ENCODE peak calls at places on chromosomes 5 and 9, in eight cellular contexts. Y is activated T-cell treated with anti-CD3 and anti-CD28 coated beads, Interleukin-2, amount 50 U/mL, for 48 hours; E is MCF 10A; D is NCI-H1092; X is right lobe of liver; T is fibroblast of lung; L is ureter; I is GM23338. Z is an unnamed sample.

GRCh38 chr5:79619849-79620248 is 7.6 kb downstream of the TENT2 start:
- DNase-seq in Y (no peak), E (no peak), D (no peak), X (no peak), T (no peak), L (no peak), I (no peak), Z (no peak)

GRCh38 chr9:112664541-112664940 is 53.4 kb downstream of the INIP start:
- DNase-seq in Y (no peak), E (no peak), D (no peak), X (no peak), T (no peak), L (no peak), I (no peak), Z (no peak)

GRCh38 chr9:2291980-2292704 is 277.0 kb downstream of the SMARCA2 start:
- DNase-seq in Y (no peak), E (peak), D (peak), X (no peak), T (peak), L (no peak), I (no peak), Z (no peak)

GRCh38 chr5:51053361-51053760 is 329.9 kb upstream of the ISL1 start:
- DNase-seq in Y (no peak), E (no peak), D (no peak), X (no peak), T (no peak), L (no peak), I (no peak), Z (no peak)

GRCh38 chr5:177325868-177326381 is 14.2 kb upstream of the MXD3 start:
- DNase-seq in Y (no peak), E (no peak), D (no peak), X (peak), T (no peak), L (no peak), I (peak), Z (no peak)

GRCh38 chr5:122972877-122973276 is 63.6 kb downstream of the PPIC start:
- DNase-seq in Y (no peak), E (peak), D (no peak), X (no peak), T (peak), L (no peak), I (no peak), Z (no peak)

GRCh38 chr5:32909207-32909606 is 198.1 kb downstream of the NPR3 start:
- DNase-seq in Y (no peak), E (no peak), D (no peak), X (no peak), T (peak), L (no peak), I (no peak), Z (no peak)

GRCh38 chr5:127203818-127204217 is 86.8 kb upstream of the MEGF10 start:
- DNase-seq in Y (no peak), E (peak), D (no peak), X (no peak), T (peak), L (no peak), I (no peak), Z (no peak)

GRCh38 chr9:109497193-109498165 is 628 bp downstream of the PTPN3 start:
- DNase-seq in Y (no peak), E (peak), D (peak), X (no peak), T (no peak), L (no peak), I (peak), Z (no peak)

GRCh38 chr9:96025995-96026572 is 150.6 kb downstream of the ERCC6L2 start:
- DNase-seq in Y (peak), E (no peak), D (no peak), X (no peak), T (no peak), L (no peak), I (peak), Z (no peak)

GRCh38 chr5:2212481-2212880 is 329.8 kb upstream of the IRX4 start:
- DNase-seq in Y (no peak), E (no peak), D (no peak), X (no peak), T (no peak), L (no peak), I (no peak), Z (no peak)

GRCh38 chr9:19255821-19256220 is 25.3 kb downstream of the DENND4C start:
- DNase-seq in Y (no peak), E (no peak), D (no peak), X (no peak), T (no peak), L (no peak), I (no peak), Z (no peak)

Z was measured in hypothalamus.